ENCODE peak calls at places on chromosomes 2 and 18, in seven cellular contexts. V, L, B, K, Y, F and I are unnamed samples.
A peak's percentile ranks its signal among the peaks of the same experiment; 100 is the strongest.

GRCh38 chr2:12109363-12110017 is 363.1 kb downstream of the LPIN1 start:
- DNase-seq in L (no peak), F (no peak), Y (no peak), V (no peak), K (no peak), B (no peak), I (no peak)

GRCh38 chr2:31319391-31320175 is 85.6 kb downstream of the EHD3 start:
- DNase-seq in K (no peak), B (peak; percentile 90), F (no peak), V (peak; percentile 68), L (no peak), Y (no peak), I (peak; percentile 58)

GRCh38 chr2:34105015-34105767 is 506.1 kb upstream of the FAM98A start:
- DNase-seq in B (no peak), Y (no peak), V (peak; percentile 47), L (no peak), K (no peak), F (no peak), I (no peak)

GRCh38 chr2:66531156-66531555 is 96.2 kb downstream of the MEIS1 start:
- DNase-seq in V (no peak), Y (no peak), L (no peak), F (no peak), K (no peak), B (no peak), I (no peak)

GRCh38 chr2:16613475-16613874 is 52.2 kb downstream of the CYRIA start:
- DNase-seq in L (no peak), K (no peak), Y (no peak), F (no peak), V (peak; percentile 39), B (peak; percentile 40), I (no peak)

GRCh38 chr2:217816396-217816869 is 186.4 kb downstream of the TNS1 start:
- DNase-seq in V (peak; percentile 57), L (no peak), F (no peak), B (peak; percentile 26), Y (peak; percentile 68), K (no peak), I (peak; percentile 67)

GRCh38 chr2:66439291-66440010 is 4.5 kb downstream of the MEIS1 start:
- DNase-seq in K (no peak), B (no peak), L (no peak), Y (peak; percentile 38), F (peak; percentile 22), V (peak; percentile 53), I (peak; percentile 55)

GRCh38 chr2:45812039-45812500 is 160.6 kb downstream of the PRKCE start:
- DNase-seq in V (peak; percentile 36), F (no peak), B (peak; percentile 58), Y (no peak), L (no peak), K (no peak), I (no peak)

GRCh38 chr18:13629841-13630747 is 96.3 kb downstream of the FAM210A start:
- DNase-seq in K (no peak), L (peak; percentile 19), Y (no peak), B (peak; percentile 74), F (peak; percentile 62), V (peak; percentile 70), I (no peak)

GRCh38 chr2:235029054-235029453 is 77.2 kb downstream of the SH3BP4 start:
- DNase-seq in K (no peak), B (no peak), Y (no peak), F (no peak), V (no peak), L (no peak), I (peak; percentile 17)

GRCh38 chr2:219457784-219458369 is 23.2 kb downstream of the SPEG start:
- DNase-seq in B (no peak), F (no peak), Y (no peak), V (no peak), K (no peak), L (no peak), I (peak; percentile 8)

GRCh38 chr2:27832396-27832795 is 57.8 kb downstream of the RBKS start:
- DNase-seq in V (peak; percentile 77), L (no peak), F (no peak), B (peak; percentile 95), Y (no peak), K (no peak), I (no peak)

GRCh38 chr2:96960271-96960955 is 26.0 kb downstream of the FAM178B start:
- DNase-seq in F (peak; percentile 83), B (peak; percentile 60), Y (peak; percentile 94), V (peak; percentile 90), K (peak; percentile 63), L (peak; percentile 63), I (peak; percentile 93)

GRCh38 chr2:241813080-241813805 is 4.2 kb downstream of the NEU4 start:
- DNase-seq in V (peak; percentile 9), F (no peak), B (no peak), Y (peak; percentile 23), L (no peak), K (no peak), I (peak; percentile 39)

GRCh38 chr2:75098856-75099255 is 100.5 kb downstream of the TACR1 start:
- DNase-seq in L (no peak), Y (no peak), V (peak; percentile 65), K (no peak), B (peak; percentile 50), F (no peak), I (no peak)

GRCh38 chr2:207925601-207926000 is 99.7 kb downstream of the PLEKHM3 start:
- DNase-seq in K (no peak), B (no peak), L (peak; percentile 43), V (no peak), Y (no peak), F (no peak), I (no peak)

GRCh38 chr18:76730901-76731300 is 91.5 kb upstream of the ZNF236 start:
- DNase-seq in F (no peak), L (no peak), V (no peak), B (no peak), K (no peak), Y (no peak), I (no peak)

GRCh38 chr2:173159794-173160463 is 84.3 kb downstream of the MAP3K20 start:
- DNase-seq in L (no peak), F (no peak), V (peak; percentile 99), K (no peak), Y (peak; percentile 83), B (peak; percentile 70), I (peak; percentile 91)

GRCh38 chr2:106272202-106272807 is 78.2 kb upstream of the UXS1 start:
- DNase-seq in K (no peak), V (no peak), B (peak; percentile 87), Y (no peak), L (no peak), F (no peak), I (no peak)

GRCh38 chr2:134866498-134867099 is 28.2 kb downstream of the ACMSD start:
- DNase-seq in Y (no peak), F (no peak), V (no peak), K (no peak), B (no peak), L (no peak), I (no peak)

GRCh38 chr2:26648516-26648915 is 7.3 kb upstream of the CIB4 start:
- DNase-seq in V (no peak), L (no peak), K (no peak), F (no peak), B (no peak), Y (no peak), I (no peak)

GRCh38 chr2:58866040-58866439 is 624.9 kb upstream of the FANCL start:
- DNase-seq in L (no peak), K (peak; percentile 55), V (no peak), B (no peak), Y (no peak), F (no peak), I (no peak)

GRCh38 chr2:31832363-31832762 is 178.4 kb downstream of the MEMO1 start:
- DNase-seq in F (no peak), V (no peak), Y (no peak), B (no peak), L (no peak), K (no peak), I (no peak)

GRCh38 chr18:49892148-49892924 is 79.0 kb upstream of the ACAA2 start:
- DNase-seq in B (no peak), K (no peak), L (no peak), V (no peak), Y (no peak), F (no peak), I (no peak)

GRCh38 chr2:113164234-113164929 is 9.4 kb upstream of the PSD4 start:
- DNase-seq in B (no peak), L (no peak), F (no peak), Y (no peak), K (no peak), V (no peak), I (no peak)

GRCh38 chr18:74635202-74635969 is 37.7 kb downstream of the ZNF407 start:
- DNase-seq in Y (no peak), V (no peak), F (no peak), L (no peak), B (no peak), K (no peak), I (no peak)

GRCh38 chr2:3488768-3489448 is 30.4 kb downstream of the ADI1 start:
- DNase-seq in Y (no peak), V (no peak), F (no peak), B (no peak), K (no peak), L (no peak), I (no peak)

GRCh38 chr18:31246460-31246859 is 71.5 kb upstream of the DSG1 start:
- DNase-seq in B (peak; percentile 77), F (no peak), L (no peak), V (no peak), Y (no peak), K (no peak), I (no peak)

GRCh38 chr2:27717070-27717453 is 53.4 kb downstream of the SLC4A1AP start:
- DNase-seq in L (no peak), B (no peak), K (no peak), F (no peak), V (peak; percentile 54), Y (peak; percentile 63), I (peak; percentile 57)

GRCh38 chr2:186129767-186130581 is 356.1 kb upstream of the ZC3H15 start:
- DNase-seq in F (no peak), V (peak; percentile 5), K (no peak), B (no peak), Y (no peak), L (no peak), I (no peak)

GRCh38 chr2:197089659-197090058 is 163.2 kb upstream of the PGAP1 start:
- DNase-seq in V (no peak), F (no peak), K (no peak), L (no peak), Y (no peak), B (no peak), I (no peak)

GRCh38 chr2:48952614-48953013 is 197.1 kb upstream of the LHCGR start:
- DNase-seq in F (no peak), B (no peak), Y (no peak), K (no peak), L (no peak), V (no peak), I (no peak)

GRCh38 chr2:36358317-36358659 is 2.7 kb downstream of the CRIM1 start:
- DNase-seq in F (no peak), Y (no peak), K (no peak), V (peak; percentile 64), L (no peak), B (no peak), I (no peak)

GRCh38 chr2:234286118-234286598 is 210.7 kb downstream of the ARL4C start:
- DNase-seq in L (no peak), V (peak; percentile 40), F (no peak), Y (no peak), B (no peak), K (no peak), I (no peak)

GRCh38 chr2:49715597-49715996 is 561.3 kb upstream of the FSHR start:
- DNase-seq in Y (no peak), V (no peak), L (no peak), K (no peak), B (no peak), F (no peak), I (no peak)

GRCh38 chr2:104856973-104857261 is 3.0 kb downstream of the POU3F3 start:
- DNase-seq in K (no peak), L (no peak), F (no peak), Y (no peak), V (no peak), B (no peak), I (no peak)

GRCh38 chr2:44934521-44934961 is 7.0 kb upstream of the SIX3 start:
- DNase-seq in B (no peak), V (no peak), F (no peak), L (no peak), Y (no peak), K (no peak), I (no peak)

GRCh38 chr2:11507517-11507916 is 26.3 kb upstream of the GREB1 start:
- DNase-seq in L (no peak), F (no peak), V (no peak), K (no peak), Y (no peak), B (no peak), I (no peak)